ENCODE peak calls at places on chromosomes 6 and 20, in seven cellular contexts. T is upper lobe of right lung, I is HEK293T, R is GM23248, S is NCI-H774, A is lower lobe of right lung, C is NCI-H748 treated with DMSO at 0.1 percent for 48 hours. U is an unnamed sample.

GRCh38 chr6:34917626-34918285 is 28.7 kb downstream of the ANKS1A start:
- DNase-seq in T (no peak), I (no peak), R (no peak), S (no peak), A (no peak), C (no peak), U (no peak)

GRCh38 chr6:4936681-4937041 is 67.2 kb downstream of the RPP40 start:
- DNase-seq in T (no peak), I (peak), R (peak), S (peak), A (no peak), C (peak), U (peak)

GRCh38 chr6:145836170-145836569 is 21.6 kb upstream of the FBXO30 start:
- DNase-seq in T (no peak), I (no peak), R (peak), S (no peak), A (no peak), C (no peak), U (peak)

GRCh38 chr6:105900120-105900937 is 185.8 kb upstream of the PRDM1 start:
- DNase-seq in T (no peak), I (no peak), R (peak), S (no peak), A (no peak), C (no peak), U (peak)

GRCh38 chr20:33465536-33466302 is 22.2 kb upstream of the SNTA1 start:
- DNase-seq in T (no peak), I (no peak), R (no peak), S (no peak), A (no peak), C (no peak), U (no peak)

GRCh38 chr6:69719602-69720193 is 77.1 kb downstream of the LMBRD1 start:
- DNase-seq in T (no peak), I (peak), R (peak), S (no peak), A (no peak), C (peak), U (peak)

GRCh38 chr6:12012231-12012565 is at the start of gene HIVEP1:
- DNase-seq in T (no peak), I (peak), R (peak), S (no peak), A (peak), C (no peak), U (no peak)

GRCh38 chr20:8756410-8756809 is 312.5 kb upstream of the PLCB4 start:
- DNase-seq in T (no peak), I (no peak), R (peak), S (peak), A (no peak), C (no peak), U (peak)

GRCh38 chr6:157133856-157134255 is 189.5 kb downstream of the TMEM242 start:
- DNase-seq in T (no peak), I (no peak), R (no peak), S (peak), A (no peak), C (no peak), U (no peak)

GRCh38 chr6:38213275-38213674 is 393.7 kb downstream of the ZFAND3 start:
- DNase-seq in T (no peak), I (no peak), R (no peak), S (no peak), A (no peak), C (no peak), U (no peak)

GRCh38 chr6:132147530-132148011 is 196.4 kb upstream of the CCN2 start:
- DNase-seq in T (no peak), I (no peak), R (peak), S (no peak), A (no peak), C (no peak), U (peak)

GRCh38 chr20:3072530-3073250 is 1.3 kb downstream of the OXT start:
- DNase-seq in T (no peak), I (no peak), R (no peak), S (no peak), A (no peak), C (no peak), U (no peak)

GRCh38 chr6:130927305-130927704 is 100.1 kb downstream of the SMLR1 start:
- DNase-seq in T (no peak), I (peak), R (no peak), S (no peak), A (no peak), C (no peak), U (no peak)

U was measured in AG08395.